ENCODE peak calls at places on chromosomes 5 and 9, in eight cellular contexts. One of them, this sample, is unnamed.

GRCh38 chr5:53023969-53024368 is 34.8 kb downstream of the ITGA2 start:
- DNase-seq in NCI-H1930: no peak
- DNase-seq in EL: peak
- DNase-seq in neural crest cell: no peak
- DNase-seq in ACHN: no peak
- DNase-seq in psoas muscle: no peak
- DNase-seq in ovary: no peak
- DNase-seq in esophagus squamous epithelium: no peak
- DNase-seq in this sample: peak

GRCh38 chr9:71524996-71525580 is 243.2 kb downstream of the CEMIP2 start:
- DNase-seq in esophagus squamous epithelium: no peak
- DNase-seq in ovary: no peak
- DNase-seq in psoas muscle: no peak
- DNase-seq in NCI-H1930: no peak
- DNase-seq in EL: no peak
- DNase-seq in ACHN: no peak
- DNase-seq in neural crest cell: no peak
- DNase-seq in this sample: no peak

GRCh38 chr5:915946-916345 is 23.3 kb downstream of the TRIP13 start:
- DNase-seq in psoas muscle: no peak
- DNase-seq in ACHN: no peak
- DNase-seq in ovary: peak
- DNase-seq in esophagus squamous epithelium: no peak
- DNase-seq in EL: no peak
- DNase-seq in NCI-H1930: no peak
- DNase-seq in neural crest cell: no peak
- DNase-seq in this sample: no peak

GRCh38 chr9:126531035-126531571 is 82.6 kb upstream of the LMX1B start:
- DNase-seq in ACHN: no peak
- DNase-seq in neural crest cell: no peak
- DNase-seq in psoas muscle: no peak
- DNase-seq in NCI-H1930: no peak
- DNase-seq in ovary: no peak
- DNase-seq in esophagus squamous epithelium: no peak
- DNase-seq in EL: no peak
- DNase-seq in this sample: no peak

GRCh38 chr9:36092509-36093215 is 43.9 kb upstream of the GLIPR2 start:
- DNase-seq in EL: no peak
- DNase-seq in psoas muscle: no peak
- DNase-seq in ovary: no peak
- DNase-seq in NCI-H1930: no peak
- DNase-seq in ACHN: no peak
- DNase-seq in neural crest cell: no peak
- DNase-seq in esophagus squamous epithelium: no peak
- DNase-seq in this sample: no peak

GRCh38 chr9:127204771-127205470 is 59.7 kb upstream of the GARNL3 start:
- DNase-seq in ovary: no peak
- DNase-seq in psoas muscle: peak
- DNase-seq in NCI-H1930: no peak
- DNase-seq in ACHN: peak
- DNase-seq in esophagus squamous epithelium: no peak
- DNase-seq in neural crest cell: no peak
- DNase-seq in EL: peak
- DNase-seq in this sample: no peak

GRCh38 chr9:34810187-34810524 is 100.2 kb upstream of the CCL21 start:
- DNase-seq in psoas muscle: no peak
- DNase-seq in ovary: no peak
- DNase-seq in NCI-H1930: no peak
- DNase-seq in neural crest cell: no peak
- DNase-seq in esophagus squamous epithelium: no peak
- DNase-seq in ACHN: no peak
- DNase-seq in EL: no peak
- DNase-seq in this sample: no peak

GRCh38 chr9:133233681-133234432 is 24.8 kb upstream of the OBP2B start:
- DNase-seq in esophagus squamous epithelium: no peak
- DNase-seq in neural crest cell: no peak
- DNase-seq in psoas muscle: no peak
- DNase-seq in ACHN: no peak
- DNase-seq in NCI-H1930: no peak
- DNase-seq in ovary: no peak
- DNase-seq in EL: no peak
- DNase-seq in this sample: no peak

This sample was measured in NK-92 treated with Interleukin-12 subunit alpha and Interleukin-12 subunit beta, amount 100 ng/mL, for 24 hours.